ENCODE peak calls at places on chromosome 22, in eight cellular contexts. G is CD4-positive, alpha-beta T cell; V is esophagus muscularis mucosa; J is RWPE1; C is IMR-90; Z is thoracic aorta; N is osteoblast; W is ovary. K is an unnamed sample.

GRCh38 chr22:24184057-24184798 is 2.9 kb downstream of the SUSD2 start:
- DNase-seq in J (no peak), N (peak), Z (no peak), W (no peak), G (no peak), V (no peak), C (no peak), K (no peak)

GRCh38 chr22:26887456-26887855 is 230.1 kb downstream of the MIAT start:
- DNase-seq in W (no peak), Z (no peak), J (peak), G (no peak), V (peak), N (peak), C (peak), K (no peak)

GRCh38 chr22:49825436-49825835 is 2.2 kb downstream of the BRD1 start:
- DNase-seq in N (peak), Z (no peak), G (no peak), C (peak), V (no peak), W (no peak), J (no peak), K (no peak)

GRCh38 chr22:44382461-44383038 is 69.8 kb upstream of the SHISAL1 start:
- DNase-seq in N (peak), J (no peak), G (no peak), V (no peak), W (no peak), C (no peak), Z (no peak), K (no peak)

GRCh38 chr22:42688914-42689275 is 31.8 kb downstream of the A4GALT start:
- DNase-seq in W (no peak), G (no peak), Z (no peak), C (no peak), V (no peak), N (no peak), J (peak), K (no peak)

GRCh38 chr22:48705917-48706605 is 1121.6 kb downstream of the BRD1 start:
- DNase-seq in W (no peak), J (no peak), V (no peak), Z (no peak), C (no peak), G (no peak), N (peak), K (no peak)

GRCh38 chr22:37187552-37187890 is 526 bp downstream of the C1QTNF6 start:
- DNase-seq in J (peak), V (no peak), Z (no peak), W (no peak), C (peak), G (no peak), N (peak), K (no peak)

GRCh38 chr22:36532466-36532865 is 3.5 kb upstream of the EIF3D start:
- DNase-seq in W (no peak), C (no peak), G (no peak), J (no peak), N (no peak), Z (no peak), V (no peak), K (no peak)

GRCh38 chr22:22362939-22363338 is 118.4 kb downstream of the VPREB1 start:
- DNase-seq in G (no peak), V (peak), J (no peak), N (no peak), Z (no peak), W (no peak), C (no peak), K (no peak)

GRCh38 chr22:27919943-27920755 is 1.1 kb upstream of the PITPNB start:
- DNase-seq in G (no peak), C (peak), Z (no peak), J (no peak), W (peak), V (no peak), N (peak), K (no peak)

GRCh38 chr22:43199541-43199940 is 12.6 kb upstream of the TTLL12 start:
- DNase-seq in N (no peak), V (no peak), W (no peak), C (no peak), J (no peak), G (no peak), Z (no peak), K (no peak)

GRCh38 chr22:46546466-46547178 is 9.2 kb upstream of the CELSR1 start:
- DNase-seq in C (peak), Z (no peak), V (no peak), W (no peak), G (no peak), J (no peak), N (peak), K (no peak)

GRCh38 chr22:46542011-46542985 is 4.9 kb upstream of the CELSR1 start:
- DNase-seq in G (peak), W (peak), J (peak), V (no peak), Z (no peak), C (peak), N (peak), K (no peak)

GRCh38 chr22:46547883-46548244 is 10.4 kb upstream of the CELSR1 start:
- DNase-seq in J (no peak), C (peak), G (no peak), V (peak), N (peak), W (no peak), Z (peak), K (no peak)

GRCh38 chr22:46547179-46547882 is 9.9 kb upstream of the CELSR1 start:
- DNase-seq in N (peak), J (peak), C (peak), W (no peak), G (no peak), V (no peak), Z (no peak), K (no peak)

DNA sequence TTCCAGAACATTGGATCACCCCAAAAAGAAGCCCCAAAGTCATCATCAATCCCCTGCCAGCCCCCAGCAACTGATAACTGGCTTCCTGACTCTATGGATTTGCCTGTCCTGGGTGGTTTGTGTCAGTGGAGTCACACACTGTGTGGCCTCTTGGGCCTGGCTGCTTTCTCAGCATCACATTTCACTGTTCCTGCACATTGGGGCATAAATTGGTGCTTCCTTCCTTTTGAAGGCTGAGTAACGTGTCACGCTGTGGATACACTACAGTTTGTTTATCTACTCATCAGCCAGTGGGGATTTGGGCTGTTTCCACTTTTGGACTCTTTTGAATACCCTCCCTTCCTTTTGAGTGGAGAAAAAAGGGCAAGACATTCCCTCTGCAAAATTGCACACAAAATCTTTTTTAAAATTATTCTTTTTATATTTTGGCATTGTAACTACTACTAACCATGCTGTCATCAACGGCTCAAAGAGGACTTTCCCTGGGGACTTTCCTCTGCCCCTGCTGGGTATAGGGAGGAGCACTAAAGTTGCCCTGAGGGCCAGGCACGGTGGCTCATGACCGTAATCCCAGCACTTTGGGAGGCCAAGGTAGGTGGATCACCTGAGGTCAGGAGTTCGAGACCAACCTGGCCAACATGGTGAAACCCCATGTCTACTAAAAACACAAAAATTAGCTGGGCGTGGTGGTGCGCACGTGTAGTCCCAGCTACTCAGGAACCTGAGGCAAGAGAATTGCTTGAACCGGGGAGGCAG is 7.8 kb upstream of the CELSR1 start:
- DNase-seq in J (no peak), V (no peak), C (peak), G (no peak), W (no peak), Z (no peak), N (peak), K (no peak)
- H3K27ac ChIP-seq in J (peak), V (peak), C (no peak), G (no peak), W (no peak), Z (no peak), N (no peak), K (peak)

GRCh38 chr22:47695176-47695575 is 932.7 kb downstream of the TBC1D22A start:
- DNase-seq in Z (no peak), C (no peak), J (no peak), N (no peak), V (peak), W (no peak), G (no peak), K (no peak)
- H3K27ac ChIP-seq in Z (no peak), C (no peak), J (no peak), N (no peak), V (no peak), W (no peak), G (no peak), K (no peak)

GRCh38 chr22:46061124-46061410 is 84.1 kb upstream of the WNT7B start:
- DNase-seq in C (no peak), J (no peak), W (no peak), Z (no peak), G (no peak), V (no peak), N (no peak), K (no peak)

GRCh38 chr22:46062971-46063631 is 86.1 kb upstream of the WNT7B start:
- DNase-seq in V (no peak), G (no peak), W (no peak), J (no peak), Z (no peak), N (peak), C (no peak), K (no peak)

GRCh38 chr22:46063861-46064235 is 86.5 kb upstream of the PPARA start:
- DNase-seq in G (no peak), W (peak), J (no peak), V (no peak), N (no peak), Z (no peak), C (no peak), K (no peak)

GRCh38 chr22:46061431-46062231 is 84.7 kb upstream of the WNT7B start:
- DNase-seq in N (peak), C (no peak), W (no peak), Z (no peak), V (no peak), G (no peak), J (no peak), K (no peak)

DNA sequence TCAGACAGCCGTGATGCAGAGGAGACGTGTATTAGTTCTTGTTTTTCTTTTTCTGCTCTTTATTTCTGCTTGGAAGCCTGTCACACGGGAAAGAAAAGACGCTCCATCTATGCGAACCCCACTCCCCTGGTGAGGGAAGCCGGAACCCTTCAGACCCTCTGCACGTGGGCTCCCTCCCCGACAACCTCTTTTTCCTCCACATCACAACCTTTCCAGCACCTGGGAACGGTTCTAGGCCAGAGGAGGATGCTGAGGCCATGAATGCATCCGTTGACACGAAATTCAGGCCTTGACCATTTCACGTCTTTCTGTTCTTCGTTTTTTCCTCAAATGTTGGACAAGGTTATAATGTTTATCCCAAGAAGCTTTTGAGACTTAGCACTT is 85.3 kb upstream of the WNT7B start:
- DNase-seq in V (no peak), N (no peak), Z (no peak), W (no peak), G (no peak), C (no peak), J (no peak), K (no peak)
- H3K27ac ChIP-seq in V (peak), N (peak), Z (peak), W (peak), G (no peak), C (no peak), J (peak), K (peak)

DNA sequence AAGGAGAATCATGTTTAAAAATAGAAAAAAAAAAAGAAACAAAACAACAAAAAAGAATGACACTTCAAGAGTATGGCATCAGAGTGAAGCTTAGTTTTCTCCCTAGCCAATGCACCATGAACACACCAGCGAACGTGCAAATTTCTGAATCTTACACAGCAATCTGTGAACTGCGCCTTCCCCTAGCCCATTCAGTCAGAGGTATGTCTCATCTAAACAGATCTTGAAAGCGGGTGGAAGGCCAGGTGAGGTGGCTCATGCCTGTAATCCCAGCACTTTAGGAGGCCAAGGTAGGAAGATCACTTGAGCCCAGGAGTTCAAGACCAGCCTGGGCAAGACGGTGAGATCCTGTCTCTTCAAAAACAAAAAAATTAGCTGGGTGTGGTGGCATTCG is 113.1 kb downstream of the MICAL3 start:
- DNase-seq in J (no peak), V (no peak), C (no peak), W (no peak), N (no peak), Z (no peak), G (no peak), K (no peak)
- H3K27ac ChIP-seq in J (peak), V (peak), C (peak), W (no peak), N (peak), Z (peak), G (no peak), K (peak)

DNA sequence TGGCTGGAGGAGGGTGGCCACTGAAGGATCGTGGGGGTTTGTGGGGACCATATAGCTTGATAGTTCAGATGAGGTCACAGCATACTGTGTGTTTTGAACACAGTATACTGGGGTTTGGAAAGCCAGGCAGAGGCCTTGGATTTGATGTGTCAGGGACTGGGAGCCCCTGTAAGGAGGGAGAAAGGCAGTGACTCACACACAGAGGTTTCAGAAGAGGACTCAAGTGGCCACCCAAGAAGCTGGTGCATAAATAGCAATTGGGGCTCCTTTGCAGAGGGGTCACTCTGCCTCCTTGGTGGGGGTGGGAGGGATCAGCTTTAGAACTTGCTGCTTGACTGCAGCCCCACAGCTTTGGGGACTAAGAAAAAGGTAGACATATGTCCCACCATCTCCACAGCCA is 39.3 kb downstream of the SLC5A1 start:
- DNase-seq in C (no peak), W (no peak), J (no peak), Z (no peak), N (no peak), V (peak), G (no peak), K (no peak)
- H3K27ac ChIP-seq in C (no peak), W (no peak), J (no peak), Z (no peak), N (no peak), V (no peak), G (no peak), K (no peak)

GRCh38 chr22:21042978-21043855 is 2.5 kb upstream of the LRRC74B start:
- DNase-seq in G (no peak), W (no peak), J (no peak), V (no peak), Z (no peak), N (peak), C (no peak), K (no peak)

GRCh38 chr22:21043856-21044535 is 1.8 kb upstream of the LRRC74B start:
- DNase-seq in W (no peak), G (no peak), Z (no peak), J (no peak), V (no peak), C (no peak), N (peak), K (no peak)

GRCh38 chr22:21045585-21046294 is at the start of gene LRRC74B:
- DNase-seq in W (peak), G (peak), C (peak), J (peak), V (peak), Z (peak), N (peak), K (peak)

GRCh38 chr22:21047035-21047661 is 1.4 kb downstream of the LRRC74B start:
- DNase-seq in W (no peak), G (no peak), C (no peak), J (no peak), Z (no peak), N (no peak), V (no peak), K (no peak)

GRCh38 chr22:21044931-21045584 is 688 bp upstream of the LRRC74B start:
- DNase-seq in W (no peak), G (no peak), V (no peak), N (peak), J (no peak), C (peak), Z (no peak), K (no peak)
- H3K27ac ChIP-seq in W (no peak), G (no peak), V (no peak), N (peak), J (peak), C (peak), Z (no peak), K (no peak)

GRCh38 chr22:39935116-39935515 is 25.1 kb upstream of the TMA7B start:
- DNase-seq in N (no peak), G (no peak), V (no peak), Z (no peak), J (no peak), W (no peak), C (no peak), K (no peak)
- H3K27ac ChIP-seq in N (no peak), G (peak), V (no peak), Z (no peak), J (no peak), W (no peak), C (no peak), K (no peak)

K was measured in epithelial cell of prostate.